ENCODE peak calls at places on chromosomes 1 and 21, in five cellular contexts. T, K, F, H and Q are unnamed samples.

GRCh38 chr1:176068256-176068655 is 138.8 kb downstream of the COP1 start:
- DNase-seq in T (no peak), K (no peak), F (no peak), H (no peak), Q (no peak)

GRCh38 chr1:45412899-45413298 is 72.7 kb upstream of the MUTYH start:
- DNase-seq in F (no peak), H (no peak), K (no peak), T (no peak), Q (no peak)

GRCh38 chr1:201886103-201886885 is 2.4 kb upstream of the SHISA4 start:
- DNase-seq in F (no peak), K (no peak), T (no peak), H (no peak), Q (no peak)

GRCh38 chr21:41596241-41596925 is 88.4 kb upstream of the TMPRSS2 start:
- DNase-seq in F (no peak), T (no peak), H (no peak), K (no peak), Q (no peak)

GRCh38 chr1:40696294-40696693 is 4.8 kb downstream of the NFYC start:
- DNase-seq in T (no peak), H (no peak), K (no peak), F (no peak), Q (no peak)

GRCh38 chr1:166167395-166167922 is 658 bp upstream of the FAM78B start:
- DNase-seq in H (no peak), K (no peak), T (no peak), F (no peak), Q (no peak)

GRCh38 chr1:235486321-235486720 is 17.9 kb downstream of the B3GALNT2 start:
- DNase-seq in K (no peak), F (no peak), H (no peak), T (no peak), Q (no peak)

GRCh38 chr1:227411066-227411465 is 92.8 kb upstream of the CDC42BPA start:
- DNase-seq in F (no peak), T (no peak), K (no peak), H (no peak), Q (no peak)

GRCh38 chr1:98963359-98963758 is 41.3 kb downstream of the PLPPR5 start:
- DNase-seq in T (no peak), F (peak), H (no peak), K (no peak), Q (no peak)

GRCh38 chr1:180909462-180909976 is 3.2 kb upstream of the KIAA1614 start:
- DNase-seq in K (no peak), T (no peak), H (no peak), F (no peak), Q (no peak)

GRCh38 chr1:63593887-63594617 is 841 bp downstream of the PGM1 start:
- DNase-seq in K (peak), T (peak), F (no peak), H (peak), Q (peak)

GRCh38 chr1:41925712-41926111 is 7.0 kb upstream of the HIVEP3 start:
- DNase-seq in F (no peak), T (no peak), H (peak), K (no peak), Q (no peak)

GRCh38 chr1:54221113-54221834 is 21.3 kb downstream of the MRPL37 start:
- DNase-seq in K (no peak), F (no peak), T (no peak), H (no peak), Q (no peak)

GRCh38 chr1:226748306-226748705 is 9.2 kb upstream of the ITPKB start:
- DNase-seq in F (no peak), H (no peak), K (no peak), T (no peak), Q (no peak)

GRCh38 chr1:39981957-39982356 is 27.0 kb downstream of the MFSD2A start:
- DNase-seq in H (peak), F (peak), K (no peak), T (peak), Q (peak)

GRCh38 chr1:94002046-94002787 is 93.0 kb upstream of the GCLM start:
- DNase-seq in K (no peak), F (no peak), H (no peak), T (no peak), Q (no peak)

GRCh38 chr1:22208973-22209378 is 66.1 kb upstream of the WNT4 start:
- DNase-seq in H (no peak), K (no peak), F (no peak), T (no peak), Q (no peak)

GRCh38 chr1:180901221-180901990 is 11.3 kb upstream of the KIAA1614 start:
- DNase-seq in T (no peak), F (no peak), H (no peak), K (no peak), Q (no peak)

GRCh38 chr1:34166191-34167090 is 1.4 kb upstream of the CSMD2 start:
- DNase-seq in T (no peak), F (no peak), H (no peak), K (no peak), Q (no peak)

GRCh38 chr1:170414989-170415733 is 116.8 kb upstream of the GORAB start:
- DNase-seq in F (no peak), K (no peak), H (peak), T (no peak), Q (peak)

GRCh38 chr21:30189763-30190162 is 23.2 kb upstream of the CLDN17 start:
- DNase-seq in T (no peak), H (no peak), K (no peak), F (no peak), Q (no peak)

GRCh38 chr1:158334601-158335292 is 3.4 kb upstream of the CD1B start:
- DNase-seq in K (no peak), T (no peak), F (no peak), H (no peak), Q (no peak)

GRCh38 chr1:154714638-154715037 is 106.7 kb upstream of the ADAR start:
- DNase-seq in H (peak), T (peak), F (no peak), K (no peak), Q (no peak)

GRCh38 chr1:168717906-168718891 is 10.8 kb downstream of the DPT start:
- DNase-seq in F (no peak), T (no peak), K (no peak), H (no peak), Q (no peak)

GRCh38 chr1:216034506-216034905 is 388.7 kb downstream of the USH2A start:
- DNase-seq in K (no peak), T (no peak), F (no peak), H (no peak), Q (peak)

GRCh38 chr1:107379826-107380225 is 239.0 kb downstream of the NTNG1 start:
- DNase-seq in K (no peak), H (no peak), T (no peak), F (no peak), Q (no peak)

GRCh38 chr1:157992813-157993178 is 649 bp upstream of the KIRREL1 start:
- DNase-seq in K (no peak), F (no peak), T (no peak), H (no peak), Q (no peak)

GRCh38 chr1:37171651-37172050 is 137.3 kb upstream of the GRIK3 start:
- DNase-seq in K (no peak), T (no peak), H (no peak), F (no peak), Q (no peak)

GRCh38 chr1:52404975-52405338 is 555 bp downstream of the PRPF38A start:
- DNase-seq in H (no peak), F (no peak), K (no peak), T (no peak), Q (no peak)

GRCh38 chr1:52403566-52404115 is 582 bp downstream of the ORC1 start:
- DNase-seq in T (peak), H (peak), F (no peak), K (no peak), Q (peak)

GRCh38 chr1:52400131-52400530 is 4.1 kb downstream of the ORC1 start:
- DNase-seq in H (no peak), T (no peak), F (no peak), K (no peak), Q (no peak)

GRCh38 chr1:52402860-52403240 is 1.4 kb downstream of the ORC1 start:
- DNase-seq in F (no peak), T (no peak), H (no peak), K (no peak), Q (peak)

GRCh38 chr1:52404116-52404974 is at the start of the genes ORC1 and PRPF38A:
- DNase-seq in H (peak), F (peak), T (peak), K (peak), Q (peak)
- TF ChIP-seq CTCF in H (peak), F (peak), T (peak), K (no peak), Q (peak)

DNA sequence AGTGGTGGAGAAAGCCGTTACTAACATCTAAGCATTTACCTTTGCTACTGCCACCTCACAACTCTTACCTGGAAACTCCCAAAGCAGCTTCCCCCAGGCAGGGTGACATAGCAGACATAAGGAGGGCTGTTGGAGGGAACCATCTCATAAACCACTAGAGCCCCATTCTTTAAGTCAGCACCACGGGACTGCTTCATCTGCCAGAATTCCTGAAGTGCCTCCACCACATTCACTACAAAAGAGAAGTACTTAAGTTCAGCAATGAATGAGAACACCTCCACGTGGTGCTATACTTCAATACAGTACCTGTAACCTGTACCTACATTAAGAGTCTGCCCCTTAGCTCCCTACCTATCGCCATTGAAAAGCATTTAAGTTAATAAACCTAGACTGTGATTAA is 10.3 kb downstream of the LIX1L start:
- DNase-seq in F (no peak), K (no peak), T (no peak), H (no peak), Q (no peak)
- TF ChIP-seq CTCF in F (no peak), K (no peak), T (no peak), H (no peak), Q (no peak)

DNA sequence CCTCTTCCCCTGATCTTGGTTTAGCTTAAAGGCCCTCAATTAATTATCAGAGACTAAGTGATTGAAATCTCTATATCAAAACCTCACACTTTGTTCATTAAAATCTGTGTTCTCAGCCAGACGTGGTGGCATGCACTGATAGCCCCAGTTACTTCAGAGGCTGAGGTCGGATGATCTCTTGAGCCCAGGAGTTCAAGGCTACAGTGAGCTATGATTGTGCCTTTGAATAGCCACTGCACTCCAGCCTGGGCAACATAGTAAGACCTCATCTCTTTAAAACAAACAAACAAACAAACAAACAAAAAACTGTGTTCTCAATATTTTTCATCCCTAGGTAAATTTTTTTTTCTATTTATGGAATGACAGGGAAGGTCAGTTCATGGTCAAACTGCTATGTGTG is 18.7 kb downstream of the TRMT13 start:
- DNase-seq in F (no peak), T (no peak), H (no peak), K (no peak), Q (no peak)
- TF ChIP-seq CTCF in F (no peak), T (no peak), H (no peak), K (no peak), Q (no peak)

GRCh38 chr1:164914208-164914607 is 355.2 kb downstream of the PBX1 start:
- DNase-seq in H (peak), T (no peak), K (no peak), F (peak), Q (peak)
- TF ChIP-seq CTCF in H (peak), T (no peak), K (no peak), F (no peak), Q (peak)

GRCh38 chr1:7224644-7225043 is 439.4 kb downstream of the CAMTA1 start:
- DNase-seq in K (no peak), F (no peak), T (peak), H (no peak), Q (no peak)
- TF ChIP-seq CTCF in K (no peak), F (no peak), T (peak), H (no peak), Q (no peak)

GRCh38 chr1:32074841-32075240 is 2.1 kb downstream of the TMEM39B start:
- DNase-seq in H (no peak), T (no peak), F (no peak), K (no peak), Q (no peak)

GRCh38 chr1:32068891-32069590 is 3.7 kb upstream of the TMEM39B start:
- DNase-seq in K (no peak), T (no peak), H (peak), F (no peak), Q (no peak)

GRCh38 chr1:32073387-32074229 is 869 bp downstream of the TMEM39B start:
- DNase-seq in F (no peak), H (no peak), K (no peak), T (no peak), Q (no peak)

GRCh38 chr1:32071758-32072621 is 749 bp upstream of the TMEM39B start:
- DNase-seq in K (no peak), H (peak), T (no peak), F (no peak), Q (peak)

DNA sequence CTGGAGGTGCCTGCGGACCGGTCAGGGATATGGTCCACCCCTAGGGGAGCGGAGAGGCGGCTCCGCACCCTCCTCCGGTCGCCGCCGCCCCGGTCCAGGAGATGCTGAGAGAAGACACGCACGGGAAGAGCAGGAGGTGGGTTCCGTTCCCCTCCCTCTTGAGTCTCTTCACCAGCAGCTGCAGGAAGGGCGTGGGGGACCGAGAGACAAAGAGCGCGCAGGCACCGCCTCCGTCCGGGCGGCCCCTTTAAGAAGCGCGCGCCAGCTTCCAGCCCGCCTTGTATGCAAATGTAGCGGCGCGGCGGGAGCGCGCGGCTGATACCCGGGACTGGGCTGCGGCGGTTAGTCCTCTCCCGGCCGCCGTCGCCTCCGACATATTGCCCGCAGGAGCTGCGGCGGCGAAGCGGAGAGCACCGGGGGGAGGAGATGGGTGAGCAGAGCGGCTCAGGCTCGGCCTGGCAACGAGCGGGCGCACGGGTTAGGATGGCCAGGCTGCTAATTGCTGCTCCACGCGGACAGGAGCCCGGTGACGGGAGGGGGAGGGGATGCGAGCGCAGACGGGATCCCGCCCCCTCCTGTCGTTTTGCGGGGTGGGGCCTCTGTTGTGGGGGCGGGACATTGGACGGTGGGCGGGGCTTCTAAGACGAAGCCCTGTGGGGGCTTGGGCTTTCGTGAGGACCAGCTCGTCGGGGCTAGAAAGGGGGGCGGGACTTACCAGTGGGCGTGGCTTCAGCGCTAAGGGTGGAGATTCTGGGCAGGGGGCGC is at the start of gene TMEM39B:
- DNase-seq in T (peak), K (peak), H (peak), F (no peak), Q (peak)
- TF ChIP-seq CTCF in T (peak), K (no peak), H (no peak), F (no peak), Q (no peak)

GRCh38 chr1:90149101-90149500 is 154.2 kb downstream of the ZNF326 start:
- DNase-seq in H (no peak), T (no peak), K (no peak), F (no peak), Q (no peak)
- TF ChIP-seq CTCF in H (no peak), T (no peak), K (no peak), F (no peak), Q (no peak)

DNA sequence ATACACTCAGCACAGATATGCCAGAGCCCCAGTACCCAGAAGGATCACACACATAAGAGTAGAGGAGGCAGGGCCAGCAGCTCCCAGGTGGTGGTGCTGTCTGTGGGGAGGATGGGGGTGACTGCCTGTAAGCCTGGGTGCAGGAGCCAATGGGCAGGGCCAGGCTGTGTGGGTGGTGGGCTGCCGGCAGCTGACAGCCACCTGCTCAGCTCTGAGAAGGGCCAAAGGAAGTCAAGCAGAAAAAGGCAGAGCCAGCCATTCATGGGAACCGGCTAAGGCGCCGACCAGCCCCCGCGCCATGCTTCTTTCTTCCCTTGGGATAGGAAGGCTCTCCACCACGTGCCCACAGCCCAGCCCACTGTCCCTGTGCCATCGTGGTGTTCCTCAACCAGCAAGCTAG is 14.1 kb downstream of the PIK3C2B start:
- DNase-seq in K (no peak), T (no peak), H (no peak), F (no peak), Q (no peak)
- TF ChIP-seq CTCF in K (no peak), T (no peak), H (no peak), F (no peak), Q (no peak)

GRCh38 chr21:36319767-36320420 is at the start of gene MORC3:
- DNase-seq in H (peak), T (peak), K (peak), F (peak), Q (peak)

GRCh38 chr21:36321325-36322082 is 1.5 kb downstream of the MORC3 start:
- DNase-seq in T (no peak), K (no peak), F (no peak), H (no peak), Q (peak)

GRCh38 chr21:36323032-36323431 is 3.0 kb downstream of the MORC3 start:
- DNase-seq in K (no peak), H (no peak), T (no peak), F (no peak), Q (no peak)

GRCh38 chr21:36322083-36322424 is 2.1 kb downstream of the MORC3 start:
- DNase-seq in K (no peak), F (no peak), H (no peak), T (no peak), Q (no peak)

DNA sequence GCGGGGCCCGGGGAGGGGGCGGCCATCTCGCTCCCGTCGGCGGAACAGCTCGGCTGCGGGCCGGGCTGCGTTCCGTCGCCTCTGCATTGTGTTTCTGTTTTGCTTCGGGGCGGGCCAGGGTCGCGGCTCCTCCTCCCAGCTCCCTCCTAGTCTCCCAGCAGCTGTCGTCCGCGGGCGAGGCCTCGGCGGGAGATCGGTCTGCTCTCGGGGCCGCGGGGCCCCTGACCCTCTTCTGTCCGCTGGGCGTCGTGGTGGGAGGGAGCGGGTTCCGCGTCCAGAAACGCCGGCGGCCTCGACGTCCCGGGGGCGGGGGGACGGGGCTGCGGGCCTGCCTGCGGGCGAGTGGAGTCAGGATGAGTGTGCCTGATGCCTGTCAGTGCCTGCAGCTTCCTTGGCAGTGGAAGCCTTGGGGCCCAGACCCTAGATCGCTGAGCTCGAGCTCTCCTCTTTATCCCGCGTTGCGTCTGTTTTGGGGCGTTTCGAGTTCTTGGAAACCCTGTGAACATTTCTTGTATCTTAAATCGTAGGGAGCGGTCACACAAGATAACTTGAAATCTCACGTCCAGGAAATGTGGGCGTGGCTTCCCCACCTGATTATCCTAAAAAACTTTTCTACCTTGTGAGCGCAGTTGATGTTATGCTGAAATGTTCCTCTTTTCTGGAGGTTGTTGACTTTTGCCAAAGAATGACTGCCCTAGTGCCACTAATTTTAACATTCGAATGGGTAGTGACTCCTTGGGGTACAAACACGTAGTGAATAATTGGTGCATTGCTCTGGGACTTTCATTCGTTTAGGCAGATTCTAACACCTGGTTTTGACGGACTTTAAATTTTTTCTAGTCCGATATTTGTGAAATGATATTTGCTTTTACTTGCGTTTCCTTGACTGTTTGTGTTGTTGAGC is 676 bp downstream of the MORC3 start:
- DNase-seq in T (peak), H (peak), F (no peak), K (peak), Q (peak)
- TF ChIP-seq CTCF in T (no peak), H (no peak), F (peak), K (no peak), Q (no peak)